ENCODE peak calls at places on chromosome 13, in four cellular contexts. T is effector memory CD4-positive, alpha-beta T cell; D is heart left ventricle; C is left ventricle myocardium inferior. I is an unnamed sample.

GRCh38 chr13:76976488-76976887 is 15.4 kb upstream of the CLN5 start:
- DNase-seq in T (no peak), D (no peak), C (no peak), I (no peak)

GRCh38 chr13:91017669-91018053 is 329.8 kb upstream of the MIR17HG start:
- DNase-seq in T (no peak), D (no peak), C (peak), I (no peak)

GRCh38 chr13:47908200-47908902 is 92.7 kb downstream of the SUCLA2 start:
- DNase-seq in T (no peak), D (no peak), C (no peak), I (no peak)

GRCh38 chr13:50685491-50685890 is 158.0 kb downstream of the DLEU7 start:
- DNase-seq in T (no peak), D (peak), C (peak), I (no peak)

GRCh38 chr13:27131202-27131623 is 40.4 kb downstream of the USP12 start:
- DNase-seq in T (peak), D (no peak), C (no peak), I (no peak)

GRCh38 chr13:94389544-94390351 is 89.7 kb downstream of the DCT start:
- DNase-seq in T (no peak), D (no peak), C (no peak), I (no peak)

GRCh38 chr13:113551081-113552000 is 33.2 kb upstream of the TFDP1 start:
- DNase-seq in T (no peak), D (no peak), C (no peak), I (no peak)

GRCh38 chr13:67147257-67148218 is 82.6 kb downstream of the PCDH9 start:
- DNase-seq in T (no peak), D (no peak), C (no peak), I (no peak)

GRCh38 chr13:111372651-111373425 is 52.4 kb downstream of the TEX29 start:
- DNase-seq in T (no peak), D (no peak), C (no peak), I (peak)

GRCh38 chr13:30884543-30884942 is 21.5 kb upstream of the MEDAG start:
- DNase-seq in T (no peak), D (no peak), C (no peak), I (no peak)
- H3K27ac ChIP-seq in T (no peak), D (no peak), C (no peak), I (no peak)

GRCh38 chr13:41132512-41133152 is at the start of gene KBTBD6:
- DNase-seq in T (peak), D (peak), C (peak), I (peak)
- H3K27ac ChIP-seq in T (peak), D (peak), C (peak), I (peak)

GRCh38 chr13:73385848-73386247 is 327.0 kb downstream of the KLF5 start:
- DNase-seq in T (no peak), D (no peak), C (no peak), I (no peak)
- H3K27ac ChIP-seq in T (no peak), D (no peak), C (no peak), I (no peak)

GRCh38 chr13:100088282-100088647 is 628 bp upstream of the PCCA start:
- DNase-seq in T (no peak), D (no peak), C (no peak), I (no peak)

GRCh38 chr13:100089633-100090032 is 740 bp downstream of the PCCA start:
- DNase-seq in T (no peak), D (no peak), C (no peak), I (no peak)

GRCh38 chr13:100090861-100091260 is 2.0 kb downstream of the PCCA start:
- DNase-seq in T (no peak), D (no peak), C (no peak), I (no peak)

DNA sequence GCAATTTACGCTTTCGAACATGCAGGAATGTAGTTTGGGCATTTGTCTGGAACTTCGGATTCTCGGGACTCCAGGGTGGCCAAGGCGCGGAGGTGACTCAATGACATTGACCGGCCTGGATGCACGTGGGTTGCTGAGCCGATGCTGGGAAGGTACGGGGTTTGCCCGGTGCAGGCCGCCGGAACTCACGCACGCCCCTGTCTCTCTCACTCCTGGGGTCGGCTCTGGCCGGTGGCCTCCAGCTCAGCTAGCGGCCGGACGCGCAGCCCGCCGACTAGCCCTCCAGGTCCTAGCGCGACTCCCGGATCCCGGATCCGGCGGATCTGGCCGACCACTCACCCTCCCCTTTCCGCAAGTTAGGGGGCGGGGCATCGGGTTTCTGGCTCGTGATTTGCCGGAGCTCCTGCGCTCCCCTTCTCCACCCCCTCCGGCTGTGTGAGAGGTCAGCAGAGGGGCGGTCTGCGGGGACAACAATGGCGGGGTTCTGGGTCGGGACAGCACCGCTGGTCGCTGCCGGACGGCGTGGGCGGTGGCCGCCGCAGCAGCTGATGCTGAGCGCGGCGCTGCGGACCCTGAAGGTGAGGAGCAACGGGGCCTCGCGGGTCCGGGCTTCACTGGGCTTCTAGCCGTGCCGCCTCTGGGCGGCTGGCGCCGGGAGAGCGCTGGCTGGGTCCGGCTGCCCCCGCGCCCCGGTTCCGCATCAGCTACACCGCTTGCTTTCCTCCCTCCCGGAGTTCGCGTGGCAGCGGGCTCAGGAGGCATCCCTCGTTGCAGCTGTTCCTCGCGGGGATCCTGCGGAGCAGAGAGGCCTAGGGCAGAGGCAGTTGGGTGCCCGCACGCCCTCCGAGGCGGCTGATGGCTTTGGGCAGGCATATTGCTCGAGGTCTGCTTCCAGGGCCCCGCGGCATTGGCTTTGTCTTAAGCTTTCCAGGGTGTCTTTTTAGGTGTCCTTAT is at the start of gene PCCA:
- DNase-seq in T (peak), D (peak), C (peak), I (peak)
- H3K27ac ChIP-seq in T (no peak), D (peak), C (peak), I (peak)

DNA sequence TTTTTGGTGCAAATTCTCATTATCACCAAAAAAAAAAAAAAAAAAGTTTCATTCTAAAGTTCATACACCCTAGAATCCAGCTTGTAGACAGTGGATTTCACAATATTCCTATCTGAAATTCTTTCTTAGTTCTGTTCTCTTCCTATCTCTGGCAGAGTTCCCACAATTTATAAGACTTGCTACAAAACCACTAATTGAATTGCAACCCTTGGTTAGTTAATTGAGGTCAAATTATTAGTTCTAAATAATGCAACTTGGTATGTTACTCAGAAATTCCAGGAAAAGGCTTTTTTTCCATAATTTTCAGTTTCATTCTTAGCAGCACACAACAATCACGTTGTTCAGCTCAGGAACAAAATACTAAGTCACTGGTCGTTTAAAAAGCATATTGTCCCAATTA is 58.5 kb downstream of the SPATA13 start:
- DNase-seq in T (no peak), D (no peak), C (no peak), I (no peak)
- H3K27ac ChIP-seq in T (no peak), D (no peak), C (peak), I (no peak)

GRCh38 chr13:33128134-33128533 is 111.9 kb downstream of the KL start:
- DNase-seq in T (no peak), D (no peak), C (no peak), I (no peak)
- H3K27ac ChIP-seq in T (no peak), D (peak), C (peak), I (no peak)

DNA sequence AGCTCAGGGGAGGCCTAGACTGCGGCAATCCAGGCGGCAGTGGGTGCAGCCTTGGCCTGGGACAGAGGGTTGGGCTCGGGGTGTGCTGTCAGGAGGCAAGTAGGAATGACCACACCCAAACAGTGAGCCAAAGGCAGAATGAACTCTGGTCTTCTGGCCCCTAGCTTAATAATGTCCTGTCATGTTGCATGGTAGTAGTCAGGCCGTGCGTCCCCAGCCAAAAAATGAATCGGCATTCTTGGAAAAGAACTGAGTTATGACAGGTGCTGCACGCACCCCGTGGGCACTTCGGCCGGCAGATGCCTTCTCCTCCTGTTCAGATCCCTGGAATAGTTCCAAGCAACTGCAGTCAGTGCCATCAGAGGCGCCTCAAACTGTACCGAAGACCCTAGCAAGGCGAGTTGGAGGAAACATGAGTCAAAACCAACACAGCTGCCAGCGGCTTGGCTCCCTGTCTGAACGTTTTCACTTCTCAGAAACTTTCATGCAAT is 55.9 kb downstream of the ATP7B start:
- DNase-seq in T (no peak), D (no peak), C (no peak), I (no peak)
- H3K27ac ChIP-seq in T (no peak), D (no peak), C (no peak), I (no peak)

GRCh38 chr13:42272776-42273175 is 824 bp downstream of the AKAP11 start:
- DNase-seq in T (no peak), D (no peak), C (no peak), I (peak)

GRCh38 chr13:42272115-42272756 is at the start of gene AKAP11:
- DNase-seq in T (no peak), D (no peak), C (peak), I (no peak)

GRCh38 chr13:42270160-42270856 is 1.6 kb upstream of the AKAP11 start:
- DNase-seq in T (no peak), D (no peak), C (no peak), I (no peak)

GRCh38 chr13:42271337-42272114 is 426 bp upstream of the AKAP11 start:
- DNase-seq in T (peak), D (peak), C (peak), I (peak)

GRCh38 chr13:42270857-42271215 is 1.1 kb upstream of the AKAP11 start:
- DNase-seq in T (no peak), D (no peak), C (no peak), I (no peak)
- H3K27ac ChIP-seq in T (peak), D (peak), C (peak), I (peak)

DNA sequence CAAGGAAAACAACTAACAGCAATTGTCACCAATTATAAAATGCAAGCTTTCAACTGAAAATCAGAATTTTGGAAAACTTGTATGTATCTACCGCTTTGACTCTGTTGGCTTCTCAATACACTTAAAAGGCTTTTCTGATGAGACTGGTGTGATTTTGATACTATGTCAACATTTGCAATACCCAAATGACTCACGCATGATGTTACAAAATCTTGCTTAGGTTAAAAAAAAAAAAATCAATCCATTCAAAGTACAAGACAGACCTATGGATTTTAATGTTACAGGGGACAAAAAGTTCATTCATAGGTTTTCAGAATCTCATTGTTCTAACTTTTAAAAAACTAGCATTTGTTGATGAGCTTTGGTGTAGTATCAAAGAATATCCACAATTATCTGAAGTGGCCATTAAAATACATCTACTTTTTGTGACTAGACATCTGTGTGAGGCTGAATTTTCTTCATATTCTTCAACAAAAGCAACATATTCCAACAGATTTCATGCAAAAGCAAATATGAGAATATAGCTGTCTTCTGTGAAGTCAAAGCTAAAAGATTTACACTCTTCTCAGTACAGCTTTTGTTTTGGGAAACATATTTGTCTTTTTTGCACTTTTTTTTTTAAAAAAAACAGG is 10.7 kb downstream of the ELF1 start:
- DNase-seq in T (no peak), D (no peak), C (no peak), I (no peak)
- H3K27ac ChIP-seq in T (no peak), D (no peak), C (no peak), I (no peak)

I was measured in naive thymus-derived CD4-positive, alpha-beta T cell.